ENCODE peak calls at places on chromosomes 12 and 14, in ten cellular contexts. One of them, this sample, is unnamed. For H3K4me1, the result is how much of the 10 kb centered on the place peaks cover.

GRCh38 chr14:51310453-51311074 is 70.5 kb downstream of the TMX1 start:
- DNase-seq in A549: no peak
- DNase-seq in HepG2: no peak
- DNase-seq in foreskin keratinocyte: no peak
- DNase-seq in cardiac muscle cell: no peak
- DNase-seq in mesendoderm: no peak
- DNase-seq in IMR-90: peak
- DNase-seq in NT2/D1: no peak
- DNase-seq in breast epithelium: no peak
- DNase-seq in upper lobe of right lung: no peak
- DNase-seq in this sample: peak

GRCh38 chr14:28762949-28763313 is 3.7 kb upstream of the FOXG1 start:
- DNase-seq in A549: no peak
- DNase-seq in HepG2: no peak
- DNase-seq in foreskin keratinocyte: no peak
- DNase-seq in cardiac muscle cell: no peak
- DNase-seq in mesendoderm: no peak
- DNase-seq in IMR-90: no peak
- DNase-seq in NT2/D1: no peak
- DNase-seq in breast epithelium: no peak
- DNase-seq in upper lobe of right lung: no peak
- DNase-seq in this sample: no peak

GRCh38 chr12:83075471-83075870 is 388.8 kb downstream of the TMTC2 start:
- DNase-seq in A549: no peak
- DNase-seq in HepG2: no peak
- DNase-seq in foreskin keratinocyte: no peak
- DNase-seq in cardiac muscle cell: no peak
- DNase-seq in mesendoderm: no peak
- DNase-seq in IMR-90: no peak
- DNase-seq in NT2/D1: no peak
- DNase-seq in breast epithelium: no peak
- DNase-seq in upper lobe of right lung: no peak
- DNase-seq in this sample: no peak

GRCh38 chr12:80412343-80412953 is 31.6 kb upstream of the PTPRQ start:
- DNase-seq in A549: peak
- DNase-seq in HepG2: peak
- DNase-seq in foreskin keratinocyte: no peak
- DNase-seq in cardiac muscle cell: peak
- DNase-seq in mesendoderm: peak
- DNase-seq in IMR-90: peak
- DNase-seq in NT2/D1: peak
- DNase-seq in breast epithelium: no peak
- DNase-seq in upper lobe of right lung: no peak
- DNase-seq in this sample: peak

GRCh38 chr12:86194721-86195120 is 61.5 kb downstream of the MGAT4C start:
- DNase-seq in A549: no peak
- DNase-seq in HepG2: no peak
- DNase-seq in foreskin keratinocyte: no peak
- DNase-seq in cardiac muscle cell: no peak
- DNase-seq in mesendoderm: no peak
- DNase-seq in IMR-90: no peak
- DNase-seq in NT2/D1: no peak
- DNase-seq in breast epithelium: no peak
- DNase-seq in upper lobe of right lung: no peak
- DNase-seq in this sample: no peak

GRCh38 chr12:52149651-52150241 is 42.1 kb downstream of the KRT80 start:
- DNase-seq in A549: peak
- DNase-seq in HepG2: no peak
- DNase-seq in foreskin keratinocyte: no peak
- DNase-seq in cardiac muscle cell: no peak
- DNase-seq in mesendoderm: peak
- DNase-seq in IMR-90: no peak
- DNase-seq in NT2/D1: no peak
- DNase-seq in breast epithelium: no peak
- DNase-seq in upper lobe of right lung: no peak
- DNase-seq in this sample: no peak

GRCh38 chr14:21095430-21096205 is 2.8 kb downstream of the ZNF219 start:
- DNase-seq in A549: no peak
- DNase-seq in HepG2: no peak
- DNase-seq in foreskin keratinocyte: no peak
- DNase-seq in cardiac muscle cell: no peak
- DNase-seq in mesendoderm: peak
- DNase-seq in IMR-90: peak
- DNase-seq in NT2/D1: no peak
- DNase-seq in breast epithelium: no peak
- DNase-seq in upper lobe of right lung: no peak
- DNase-seq in this sample: no peak

GRCh38 chr14:89899917-89900680 is 54.4 kb downstream of the EFCAB11 start:
- DNase-seq in A549: no peak
- DNase-seq in HepG2: peak
- DNase-seq in foreskin keratinocyte: no peak
- DNase-seq in cardiac muscle cell: peak
- DNase-seq in mesendoderm: peak
- DNase-seq in IMR-90: peak
- DNase-seq in NT2/D1: no peak
- DNase-seq in breast epithelium: no peak
- DNase-seq in upper lobe of right lung: no peak
- DNase-seq in this sample: no peak

GRCh38 chr12:92290016-92290685 is 144.5 kb upstream of the BTG1 start:
- DNase-seq in A549: peak
- DNase-seq in HepG2: no peak
- DNase-seq in foreskin keratinocyte: peak
- DNase-seq in cardiac muscle cell: no peak
- DNase-seq in mesendoderm: no peak
- DNase-seq in IMR-90: peak
- DNase-seq in NT2/D1: no peak
- DNase-seq in breast epithelium: no peak
- DNase-seq in upper lobe of right lung: no peak
- DNase-seq in this sample: peak

GRCh38 chr12:72035625-72036024 is 97.0 kb downstream of the TPH2 start:
- DNase-seq in A549: no peak
- DNase-seq in HepG2: no peak
- DNase-seq in foreskin keratinocyte: no peak
- DNase-seq in cardiac muscle cell: no peak
- DNase-seq in mesendoderm: peak
- DNase-seq in IMR-90: no peak
- DNase-seq in NT2/D1: no peak
- DNase-seq in breast epithelium: no peak
- DNase-seq in upper lobe of right lung: no peak
- DNase-seq in this sample: no peak

GRCh38 chr12:90858261-90858660 is 96.7 kb downstream of the CCER1 start:
- DNase-seq in A549: no peak
- DNase-seq in HepG2: peak
- DNase-seq in foreskin keratinocyte: no peak
- DNase-seq in cardiac muscle cell: peak
- DNase-seq in mesendoderm: no peak
- DNase-seq in IMR-90: peak
- DNase-seq in NT2/D1: no peak
- DNase-seq in breast epithelium: no peak
- DNase-seq in upper lobe of right lung: no peak
- DNase-seq in this sample: peak

GRCh38 chr14:92253381-92253894 is 69.5 kb upstream of the SLC24A4 start:
- DNase-seq in A549: peak
- DNase-seq in HepG2: no peak
- DNase-seq in foreskin keratinocyte: no peak
- DNase-seq in cardiac muscle cell: no peak
- DNase-seq in mesendoderm: peak
- DNase-seq in IMR-90: no peak
- DNase-seq in NT2/D1: no peak
- DNase-seq in breast epithelium: no peak
- DNase-seq in upper lobe of right lung: no peak
- DNase-seq in this sample: no peak

GRCh38 chr12:30706476-30706875 is 10.8 kb upstream of the IPO8 start:
- DNase-seq in A549: no peak
- DNase-seq in HepG2: no peak
- DNase-seq in foreskin keratinocyte: no peak
- DNase-seq in cardiac muscle cell: no peak
- DNase-seq in mesendoderm: no peak
- DNase-seq in IMR-90: no peak
- DNase-seq in NT2/D1: no peak
- DNase-seq in breast epithelium: no peak
- DNase-seq in upper lobe of right lung: no peak
- DNase-seq in this sample: no peak

GRCh38 chr14:21229821-21230220 is 39.4 kb downstream of the HNRNPC start:
- DNase-seq in A549: no peak
- DNase-seq in HepG2: no peak
- DNase-seq in foreskin keratinocyte: no peak
- DNase-seq in cardiac muscle cell: no peak
- DNase-seq in mesendoderm: no peak
- DNase-seq in IMR-90: no peak
- DNase-seq in NT2/D1: no peak
- DNase-seq in breast epithelium: no peak
- DNase-seq in upper lobe of right lung: no peak
- DNase-seq in this sample: no peak

GRCh38 chr12:56134897-56135296 is 6.8 kb downstream of the ESYT1 start:
- DNase-seq in A549: no peak
- DNase-seq in HepG2: no peak
- DNase-seq in foreskin keratinocyte: no peak
- DNase-seq in cardiac muscle cell: no peak
- DNase-seq in mesendoderm: no peak
- DNase-seq in IMR-90: no peak
- DNase-seq in NT2/D1: no peak
- DNase-seq in breast epithelium: no peak
- DNase-seq in upper lobe of right lung: no peak
- DNase-seq in this sample: no peak
- H3K4me1 ChIP-seq in A549: under half
- H3K4me1 ChIP-seq in HepG2: under half
- H3K4me1 ChIP-seq in foreskin keratinocyte: under half
- H3K4me1 ChIP-seq in cardiac muscle cell: under half
- H3K4me1 ChIP-seq in mesendoderm: under half
- H3K4me1 ChIP-seq in IMR-90: under half
- H3K4me1 ChIP-seq in NT2/D1: under half
- H3K4me1 ChIP-seq in breast epithelium: under half
- H3K4me1 ChIP-seq in upper lobe of right lung: under half
- H3K4me1 ChIP-seq in this sample: under half

GRCh38 chr14:44960646-44961045 is 1.1 kb downstream of the KLHL28 start:
- DNase-seq in A549: no peak
- DNase-seq in HepG2: no peak
- DNase-seq in foreskin keratinocyte: no peak
- DNase-seq in cardiac muscle cell: no peak
- DNase-seq in mesendoderm: no peak
- DNase-seq in IMR-90: no peak
- DNase-seq in NT2/D1: no peak
- DNase-seq in breast epithelium: no peak
- DNase-seq in upper lobe of right lung: no peak
- DNase-seq in this sample: no peak
- H3K4me1 ChIP-seq in A549: under half
- H3K4me1 ChIP-seq in HepG2: under half
- H3K4me1 ChIP-seq in foreskin keratinocyte: under half
- H3K4me1 ChIP-seq in cardiac muscle cell: under half
- H3K4me1 ChIP-seq in mesendoderm: under half
- H3K4me1 ChIP-seq in IMR-90: under half
- H3K4me1 ChIP-seq in NT2/D1: under half
- H3K4me1 ChIP-seq in breast epithelium: under half
- H3K4me1 ChIP-seq in upper lobe of right lung: under half
- H3K4me1 ChIP-seq in this sample: under half

GRCh38 chr12:47835831-47836155 is 16.1 kb upstream of the HDAC7 start:
- DNase-seq in A549: no peak
- DNase-seq in HepG2: no peak
- DNase-seq in foreskin keratinocyte: peak
- DNase-seq in cardiac muscle cell: peak
- DNase-seq in mesendoderm: no peak
- DNase-seq in IMR-90: no peak
- DNase-seq in NT2/D1: no peak
- DNase-seq in breast epithelium: no peak
- DNase-seq in upper lobe of right lung: no peak
- DNase-seq in this sample: peak

GRCh38 chr12:47835017-47835830 is 15.5 kb upstream of the HDAC7 start:
- DNase-seq in A549: no peak
- DNase-seq in HepG2: no peak
- DNase-seq in foreskin keratinocyte: no peak
- DNase-seq in cardiac muscle cell: no peak
- DNase-seq in mesendoderm: no peak
- DNase-seq in IMR-90: no peak
- DNase-seq in NT2/D1: no peak
- DNase-seq in breast epithelium: no peak
- DNase-seq in upper lobe of right lung: no peak
- DNase-seq in this sample: no peak

GRCh38 chr12:47832263-47832933 is 12.7 kb upstream of the HDAC7 start:
- DNase-seq in A549: no peak
- DNase-seq in HepG2: no peak
- DNase-seq in foreskin keratinocyte: no peak
- DNase-seq in cardiac muscle cell: no peak
- DNase-seq in mesendoderm: no peak
- DNase-seq in IMR-90: no peak
- DNase-seq in NT2/D1: no peak
- DNase-seq in breast epithelium: no peak
- DNase-seq in upper lobe of right lung: no peak
- DNase-seq in this sample: peak

GRCh38 chr12:47834199-47835016 is 14.7 kb upstream of the HDAC7 start:
- DNase-seq in A549: no peak
- DNase-seq in HepG2: no peak
- DNase-seq in foreskin keratinocyte: no peak
- DNase-seq in cardiac muscle cell: no peak
- DNase-seq in mesendoderm: no peak
- DNase-seq in IMR-90: no peak
- DNase-seq in NT2/D1: no peak
- DNase-seq in breast epithelium: no peak
- DNase-seq in upper lobe of right lung: no peak
- DNase-seq in this sample: no peak

DNA sequence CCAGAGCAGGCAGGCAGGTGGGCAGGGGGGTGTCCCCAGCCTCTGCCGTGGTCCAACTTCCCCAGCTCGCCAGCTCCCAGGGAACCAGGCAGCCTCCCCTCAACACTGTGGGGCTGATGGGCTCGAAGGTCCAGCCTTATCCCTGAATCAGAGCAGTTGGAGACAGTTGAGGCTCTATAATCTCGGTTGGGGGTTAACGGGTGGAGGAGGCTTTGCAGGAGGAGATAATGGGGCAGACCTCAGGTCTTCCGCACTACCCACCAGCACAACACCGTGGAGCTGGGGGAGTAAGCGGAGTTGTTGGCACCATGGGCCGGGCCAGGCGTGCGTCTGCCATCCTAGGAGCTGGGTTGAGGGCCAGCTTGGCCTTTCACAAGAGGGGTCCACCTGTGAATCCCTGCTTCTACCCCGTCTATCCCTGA is 13.9 kb upstream of the HDAC7 start:
- DNase-seq in A549: no peak
- DNase-seq in HepG2: no peak
- DNase-seq in foreskin keratinocyte: no peak
- DNase-seq in cardiac muscle cell: no peak
- DNase-seq in mesendoderm: no peak
- DNase-seq in IMR-90: no peak
- DNase-seq in NT2/D1: no peak
- DNase-seq in breast epithelium: no peak
- DNase-seq in upper lobe of right lung: no peak
- DNase-seq in this sample: no peak
- H3K4me1 ChIP-seq in A549: under half
- H3K4me1 ChIP-seq in HepG2: under half
- H3K4me1 ChIP-seq in foreskin keratinocyte: under half
- H3K4me1 ChIP-seq in cardiac muscle cell: under half
- H3K4me1 ChIP-seq in mesendoderm: under half
- H3K4me1 ChIP-seq in IMR-90: under half
- H3K4me1 ChIP-seq in NT2/D1: under half
- H3K4me1 ChIP-seq in breast epithelium: under half
- H3K4me1 ChIP-seq in upper lobe of right lung: under half
- H3K4me1 ChIP-seq in this sample: under half

DNA sequence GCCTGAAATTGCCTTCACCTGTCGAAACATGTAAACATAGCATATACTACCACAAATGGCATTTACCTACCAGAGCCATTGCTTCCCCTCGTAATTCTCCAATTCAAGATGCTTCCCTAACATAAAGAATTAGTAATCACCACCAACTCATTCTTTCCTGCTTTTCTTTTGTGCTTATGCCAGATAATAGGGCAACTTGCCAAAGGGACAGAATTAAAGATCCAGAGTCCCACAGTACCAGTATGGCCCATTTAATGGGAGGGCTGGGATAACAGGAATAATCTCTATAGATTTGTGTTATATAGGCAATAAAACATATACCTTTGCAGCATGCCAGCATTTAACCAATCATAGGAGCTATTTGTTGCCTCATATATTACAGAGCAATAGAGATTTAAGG is 31.0 kb downstream of the ATF7 start:
- DNase-seq in A549: no peak
- DNase-seq in HepG2: no peak
- DNase-seq in foreskin keratinocyte: peak
- DNase-seq in cardiac muscle cell: no peak
- DNase-seq in mesendoderm: no peak
- DNase-seq in IMR-90: no peak
- DNase-seq in NT2/D1: no peak
- DNase-seq in breast epithelium: no peak
- DNase-seq in upper lobe of right lung: no peak
- DNase-seq in this sample: no peak
- H3K4me1 ChIP-seq in A549: under half
- H3K4me1 ChIP-seq in HepG2: under half
- H3K4me1 ChIP-seq in foreskin keratinocyte: under half
- H3K4me1 ChIP-seq in cardiac muscle cell: under half
- H3K4me1 ChIP-seq in mesendoderm: under half
- H3K4me1 ChIP-seq in IMR-90: under half
- H3K4me1 ChIP-seq in NT2/D1: under half
- H3K4me1 ChIP-seq in breast epithelium: under half
- H3K4me1 ChIP-seq in upper lobe of right lung: under half
- H3K4me1 ChIP-seq in this sample: under half